ENCODE peak calls at places on chromosomes 7 and 10, in nine cellular contexts. One of them, this sample, is unnamed.

GRCh38 chr7:116399808-116400207 is 99.7 kb upstream of the CAV2 start:
- DNase-seq in RWPE2: no peak
- DNase-seq in NB4: no peak
- DNase-seq in hepatocyte: peak; percentile 8
- DNase-seq in fibroblast of mammary gland: peak; percentile 62
- DNase-seq in left lung: no peak
- DNase-seq in neural progenitor cell: no peak
- DNase-seq in choroid plexus epithelial cell: peak; percentile 53
- DNase-seq in foreskin fibroblast: no peak
- DNase-seq in this sample: no peak

GRCh38 chr10:19930936-19931859 is 115.0 kb downstream of the PLXDC2 start:
- DNase-seq in left lung: no peak
- DNase-seq in foreskin fibroblast: peak; percentile 24
- DNase-seq in hepatocyte: peak; percentile 11
- DNase-seq in neural progenitor cell: no peak
- DNase-seq in fibroblast of mammary gland: peak; percentile 78
- DNase-seq in choroid plexus epithelial cell: peak; percentile 71
- DNase-seq in NB4: no peak
- DNase-seq in RWPE2: no peak
- DNase-seq in this sample: no peak

GRCh38 chr7:34107306-34107705 is 202.0 kb downstream of the BMPER start:
- DNase-seq in left lung: no peak
- DNase-seq in foreskin fibroblast: peak; percentile 48
- DNase-seq in neural progenitor cell: no peak
- DNase-seq in choroid plexus epithelial cell: peak; percentile 59
- DNase-seq in NB4: peak; percentile 6
- DNase-seq in RWPE2: no peak
- DNase-seq in hepatocyte: no peak
- DNase-seq in fibroblast of mammary gland: peak; percentile 92
- DNase-seq in this sample: no peak

GRCh38 chr10:43374194-43374593 is 2.8 kb downstream of the FXYD4 start:
- DNase-seq in left lung: no peak
- DNase-seq in hepatocyte: no peak
- DNase-seq in fibroblast of mammary gland: no peak
- DNase-seq in NB4: no peak
- DNase-seq in RWPE2: no peak
- DNase-seq in choroid plexus epithelial cell: no peak
- DNase-seq in foreskin fibroblast: no peak
- DNase-seq in neural progenitor cell: no peak
- DNase-seq in this sample: no peak

GRCh38 chr7:7228967-7229366 is 46.6 kb downstream of the C1GALT1 start:
- DNase-seq in foreskin fibroblast: no peak
- DNase-seq in choroid plexus epithelial cell: no peak
- DNase-seq in neural progenitor cell: no peak
- DNase-seq in left lung: no peak
- DNase-seq in NB4: no peak
- DNase-seq in RWPE2: no peak
- DNase-seq in hepatocyte: no peak
- DNase-seq in fibroblast of mammary gland: no peak
- DNase-seq in this sample: no peak

GRCh38 chr10:114584419-114584818 is 73.7 kb downstream of the ABLIM1 start:
- DNase-seq in choroid plexus epithelial cell: no peak
- DNase-seq in RWPE2: no peak
- DNase-seq in NB4: no peak
- DNase-seq in fibroblast of mammary gland: no peak
- DNase-seq in hepatocyte: no peak
- DNase-seq in left lung: no peak
- DNase-seq in foreskin fibroblast: no peak
- DNase-seq in neural progenitor cell: no peak
- DNase-seq in this sample: no peak

GRCh38 chr10:97888641-97889262 is 39.1 kb downstream of the GOLGA7B start:
- DNase-seq in RWPE2: peak; percentile 94
- DNase-seq in choroid plexus epithelial cell: peak; percentile 12
- DNase-seq in foreskin fibroblast: peak; percentile 69
- DNase-seq in hepatocyte: peak; percentile 72
- DNase-seq in NB4: peak; percentile 83
- DNase-seq in fibroblast of mammary gland: peak; percentile 67
- DNase-seq in neural progenitor cell: peak; percentile 38
- DNase-seq in left lung: peak; percentile 82
- DNase-seq in this sample: no peak

GRCh38 chr7:159141660-159142059 is 3.0 kb downstream of the VIPR2 start:
- DNase-seq in neural progenitor cell: peak; percentile 45
- DNase-seq in RWPE2: no peak
- DNase-seq in foreskin fibroblast: no peak
- DNase-seq in fibroblast of mammary gland: no peak
- DNase-seq in left lung: no peak
- DNase-seq in NB4: no peak
- DNase-seq in hepatocyte: peak; percentile 60
- DNase-seq in choroid plexus epithelial cell: no peak
- DNase-seq in this sample: no peak

DNA sequence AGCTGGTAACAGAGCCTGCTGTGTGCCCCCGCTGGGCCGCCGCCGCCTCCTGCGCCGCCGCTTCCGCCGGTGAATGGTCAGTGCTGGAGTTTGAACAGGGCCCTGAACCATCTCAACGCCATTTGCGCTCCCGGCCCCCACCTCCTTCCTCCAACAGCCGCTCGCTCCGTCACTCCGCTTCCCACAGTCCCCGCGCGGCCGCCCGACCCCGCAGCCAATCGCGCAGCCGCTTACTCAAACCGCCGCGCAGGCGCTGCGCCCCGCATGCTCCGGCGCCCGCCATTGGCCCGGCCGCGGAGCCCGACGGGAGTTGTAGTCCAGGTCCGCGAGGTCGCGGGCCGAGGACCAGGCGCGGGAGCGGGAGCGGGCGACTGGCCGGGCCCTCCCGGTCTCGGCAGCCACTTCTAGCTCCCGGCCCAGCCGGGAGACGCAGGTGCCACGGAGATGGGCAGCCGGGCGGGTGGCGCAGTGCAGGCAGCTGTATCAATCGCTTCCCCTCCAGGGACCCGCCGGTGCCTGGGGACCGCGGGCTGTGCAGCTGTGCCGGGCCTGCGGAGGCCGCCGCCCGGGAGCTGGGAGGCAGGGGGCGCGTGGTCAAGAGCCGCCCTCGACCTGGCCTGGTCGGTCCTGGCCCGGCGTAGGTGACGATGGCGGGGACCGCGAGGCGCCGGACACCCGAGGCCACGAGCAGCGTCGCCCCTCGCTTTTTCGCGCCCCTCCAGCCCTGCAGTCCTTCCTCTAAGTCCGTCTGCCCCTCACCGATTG is at the start of gene WAPL:
- DNase-seq in foreskin fibroblast: peak; percentile 94
- DNase-seq in NB4: peak; percentile 98
- DNase-seq in left lung: peak; percentile 96
- DNase-seq in hepatocyte: peak; percentile 98
- DNase-seq in RWPE2: peak; percentile 94
- DNase-seq in neural progenitor cell: peak; percentile 98
- DNase-seq in choroid plexus epithelial cell: peak; percentile 95
- DNase-seq in fibroblast of mammary gland: peak; percentile 87
- DNase-seq in this sample: peak; percentile 97
- TF ChIP-seq CTCF in foreskin fibroblast: no peak
- TF ChIP-seq CTCF in NB4: no peak
- TF ChIP-seq CTCF in left lung: no peak
- TF ChIP-seq CTCF in hepatocyte: no peak
- TF ChIP-seq CTCF in RWPE2: no peak
- TF ChIP-seq CTCF in neural progenitor cell: peak; percentile 10
- TF ChIP-seq CTCF in choroid plexus epithelial cell: no peak
- TF ChIP-seq CTCF in fibroblast of mammary gland: no peak
- TF ChIP-seq CTCF in this sample: no peak

GRCh38 chr10:74824184-74825032 is 2.0 kb upstream of the KAT6B start:
- DNase-seq in hepatocyte: peak; percentile 49
- DNase-seq in RWPE2: no peak
- DNase-seq in neural progenitor cell: peak; percentile 34
- DNase-seq in choroid plexus epithelial cell: no peak
- DNase-seq in NB4: no peak
- DNase-seq in fibroblast of mammary gland: no peak
- DNase-seq in left lung: no peak
- DNase-seq in foreskin fibroblast: no peak
- DNase-seq in this sample: peak; percentile 66

GRCh38 chr10:74822101-74822500 is 4.3 kb upstream of the KAT6B start:
- DNase-seq in neural progenitor cell: no peak
- DNase-seq in left lung: no peak
- DNase-seq in foreskin fibroblast: no peak
- DNase-seq in NB4: no peak
- DNase-seq in RWPE2: no peak
- DNase-seq in fibroblast of mammary gland: no peak
- DNase-seq in choroid plexus epithelial cell: no peak
- DNase-seq in hepatocyte: no peak
- DNase-seq in this sample: no peak

GRCh38 chr10:74822583-74823089 is 3.8 kb upstream of the KAT6B start:
- DNase-seq in hepatocyte: no peak
- DNase-seq in left lung: no peak
- DNase-seq in fibroblast of mammary gland: peak; percentile 83
- DNase-seq in foreskin fibroblast: peak; percentile 66
- DNase-seq in NB4: peak; percentile 32
- DNase-seq in RWPE2: no peak
- DNase-seq in choroid plexus epithelial cell: no peak
- DNase-seq in neural progenitor cell: no peak
- DNase-seq in this sample: no peak

GRCh38 chr10:74825033-74825370 is 1.4 kb upstream of the KAT6B start:
- DNase-seq in fibroblast of mammary gland: no peak
- DNase-seq in NB4: peak; percentile 75
- DNase-seq in left lung: peak; percentile 57
- DNase-seq in neural progenitor cell: peak; percentile 67
- DNase-seq in foreskin fibroblast: no peak
- DNase-seq in RWPE2: no peak
- DNase-seq in hepatocyte: peak; percentile 48
- DNase-seq in choroid plexus epithelial cell: no peak
- DNase-seq in this sample: peak; percentile 68

DNA sequence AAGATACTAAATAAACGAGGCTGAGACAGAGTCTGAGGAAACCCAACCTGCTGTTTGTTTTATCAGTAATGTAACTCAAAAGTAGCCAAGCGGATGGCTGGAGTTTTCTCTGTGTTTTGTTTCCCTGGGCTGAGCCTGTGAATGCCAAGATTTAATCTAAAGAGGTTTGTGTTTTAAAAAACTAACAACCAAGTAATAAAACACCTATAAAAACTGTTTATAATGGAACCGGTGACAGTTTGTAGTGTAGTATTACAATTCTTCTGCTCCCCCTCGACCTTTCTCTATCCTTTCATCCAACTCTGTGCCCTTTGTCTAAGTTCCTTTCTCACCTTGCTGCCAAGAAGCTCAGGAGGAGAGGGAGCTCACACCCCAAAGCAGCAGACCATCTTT is 2.6 kb upstream of the KAT6B start:
- DNase-seq in hepatocyte: no peak
- DNase-seq in foreskin fibroblast: no peak
- DNase-seq in neural progenitor cell: no peak
- DNase-seq in fibroblast of mammary gland: no peak
- DNase-seq in RWPE2: no peak
- DNase-seq in NB4: no peak
- DNase-seq in choroid plexus epithelial cell: no peak
- DNase-seq in left lung: no peak
- DNase-seq in this sample: no peak
- H3K4me3 ChIP-seq in hepatocyte: no peak overlapping the region
- H3K4me3 ChIP-seq in foreskin fibroblast: peak overlapping the region; percentile 90
- H3K4me3 ChIP-seq in neural progenitor cell: peak overlapping the region; percentile 81
- H3K4me3 ChIP-seq in fibroblast of mammary gland: no peak overlapping the region
- H3K4me3 ChIP-seq in RWPE2: no peak overlapping the region
- H3K4me3 ChIP-seq in NB4: no peak overlapping the region
- H3K4me3 ChIP-seq in choroid plexus epithelial cell: no peak overlapping the region
- H3K4me3 ChIP-seq in left lung: no peak overlapping the region
- H3K4me3 ChIP-seq in this sample: peak overlapping the region; percentile 96

DNA sequence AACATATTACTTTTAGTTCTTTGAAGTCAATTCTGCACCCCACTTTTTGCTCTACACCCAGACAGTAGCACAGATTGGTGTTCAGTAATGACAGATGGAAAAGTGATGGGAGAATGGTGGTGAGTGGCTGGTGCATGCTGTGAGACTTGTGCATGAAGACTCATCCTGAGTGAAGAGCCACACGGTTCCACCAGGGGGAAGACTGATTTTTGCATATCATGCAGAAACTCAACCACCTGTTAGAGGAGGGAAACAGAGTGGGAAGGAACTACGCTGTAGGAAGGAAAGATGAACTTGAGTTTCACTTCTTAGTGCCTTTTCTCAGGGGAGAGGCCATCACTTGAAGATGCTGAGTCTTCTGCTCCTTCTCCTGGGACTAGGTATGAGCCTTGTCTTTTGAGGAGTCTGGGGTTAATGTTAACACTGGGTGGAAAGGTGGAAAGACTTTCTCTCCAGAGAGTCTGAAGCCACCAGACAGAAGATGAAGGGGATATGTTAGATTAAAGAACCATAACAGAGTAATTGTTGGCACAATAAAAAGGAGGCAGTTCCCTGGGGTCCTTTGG is 9.3 kb upstream of the PRSS1 start:
- DNase-seq in left lung: no peak
- DNase-seq in foreskin fibroblast: no peak
- DNase-seq in fibroblast of mammary gland: no peak
- DNase-seq in hepatocyte: no peak
- DNase-seq in choroid plexus epithelial cell: peak; percentile 6
- DNase-seq in NB4: no peak
- DNase-seq in RWPE2: no peak
- DNase-seq in neural progenitor cell: no peak
- DNase-seq in this sample: peak; percentile 57
- TF ChIP-seq CTCF in left lung: no peak
- TF ChIP-seq CTCF in foreskin fibroblast: no peak
- TF ChIP-seq CTCF in fibroblast of mammary gland: no peak
- TF ChIP-seq CTCF in hepatocyte: no peak
- TF ChIP-seq CTCF in choroid plexus epithelial cell: peak; percentile 27
- TF ChIP-seq CTCF in NB4: no peak
- TF ChIP-seq CTCF in RWPE2: no peak
- TF ChIP-seq CTCF in neural progenitor cell: no peak
- TF ChIP-seq CTCF in this sample: peak; percentile 29

GRCh38 chr7:35252584-35252983 is 1.3 kb downstream of the TBX20 start:
- DNase-seq in neural progenitor cell: no peak
- DNase-seq in choroid plexus epithelial cell: no peak
- DNase-seq in NB4: no peak
- DNase-seq in fibroblast of mammary gland: no peak
- DNase-seq in left lung: no peak
- DNase-seq in foreskin fibroblast: no peak
- DNase-seq in hepatocyte: no peak
- DNase-seq in RWPE2: no peak
- DNase-seq in this sample: no peak

GRCh38 chr7:35251606-35252310 is 2.1 kb downstream of the TBX20 start:
- DNase-seq in NB4: no peak
- DNase-seq in neural progenitor cell: no peak
- DNase-seq in left lung: no peak
- DNase-seq in choroid plexus epithelial cell: no peak
- DNase-seq in hepatocyte: no peak
- DNase-seq in RWPE2: no peak
- DNase-seq in foreskin fibroblast: no peak
- DNase-seq in fibroblast of mammary gland: no peak
- DNase-seq in this sample: no peak

GRCh38 chr7:35253680-35254495 is at the start of gene TBX20:
- DNase-seq in RWPE2: no peak
- DNase-seq in hepatocyte: peak; percentile 86
- DNase-seq in choroid plexus epithelial cell: no peak
- DNase-seq in NB4: peak; percentile 58
- DNase-seq in fibroblast of mammary gland: peak; percentile 23
- DNase-seq in neural progenitor cell: peak; percentile 91
- DNase-seq in left lung: no peak
- DNase-seq in foreskin fibroblast: peak; percentile 44
- DNase-seq in this sample: peak; percentile 32

GRCh38 chr7:35254496-35255416 is 856 bp upstream of the TBX20 start:
- DNase-seq in neural progenitor cell: peak; percentile 67
- DNase-seq in RWPE2: no peak
- DNase-seq in NB4: no peak
- DNase-seq in foreskin fibroblast: no peak
- DNase-seq in hepatocyte: peak; percentile 28
- DNase-seq in fibroblast of mammary gland: no peak
- DNase-seq in left lung: no peak
- DNase-seq in choroid plexus epithelial cell: no peak
- DNase-seq in this sample: no peak

GRCh38 chr7:35253182-35253679 is 669 bp downstream of the TBX20 start:
- DNase-seq in choroid plexus epithelial cell: no peak
- DNase-seq in neural progenitor cell: peak; percentile 72
- DNase-seq in NB4: no peak
- DNase-seq in foreskin fibroblast: no peak
- DNase-seq in hepatocyte: no peak
- DNase-seq in fibroblast of mammary gland: no peak
- DNase-seq in RWPE2: no peak
- DNase-seq in left lung: no peak
- DNase-seq in this sample: no peak
- H3K4me3 ChIP-seq in choroid plexus epithelial cell: no peak overlapping the region
- H3K4me3 ChIP-seq in neural progenitor cell: peak overlapping the region; percentile 46
- H3K4me3 ChIP-seq in NB4: peak overlapping the region; percentile 49
- H3K4me3 ChIP-seq in foreskin fibroblast: peak overlapping the region; percentile 52
- H3K4me3 ChIP-seq in hepatocyte: peak overlapping the region; percentile 43
- H3K4me3 ChIP-seq in fibroblast of mammary gland: no peak overlapping the region
- H3K4me3 ChIP-seq in RWPE2: no peak overlapping the region
- H3K4me3 ChIP-seq in left lung: no peak overlapping the region
- H3K4me3 ChIP-seq in this sample: peak overlapping the region; percentile 0

This sample was measured in GM12865.